ENCODE peak calls at places on chromosomes 7 and 10, in ten cellular contexts. M is cardiac fibroblast, V is NB4, I is EH, E is AG09309, S is WERI-Rb-1, L is caudate nucleus, T is IMR-90, R is heart right ventricle, K is thyroid gland. N is an unnamed sample.
A peak's percentile ranks its signal among the peaks of the same experiment; 100 is the strongest.

GRCh38 chr7:44491229-44491628 is 771 bp upstream of the NUDCD3 start:
- DNase-seq in M (no peak), V (no peak), I (no peak), E (no peak), S (no peak), L (no peak), T (no peak), R (no peak), K (no peak), N (no peak)

GRCh38 chr10:128180843-128181242 is 54.6 kb upstream of the MKI67 start:
- DNase-seq in M (no peak), V (peak; percentile 41), I (no peak), E (no peak), S (no peak), L (no peak), T (no peak), R (no peak), K (no peak), N (peak; percentile 26)

GRCh38 chr10:119247550-119247894 is 40.2 kb downstream of the GRK5 start:
- DNase-seq in M (no peak), V (no peak), I (no peak), E (no peak), S (no peak), L (no peak), T (no peak), R (no peak), K (no peak), N (no peak)

GRCh38 chr10:12504176-12504575 is 154.8 kb downstream of the CAMK1D start:
- DNase-seq in M (no peak), V (no peak), I (no peak), E (no peak), S (no peak), L (no peak), T (no peak), R (no peak), K (no peak), N (peak; percentile 77)

GRCh38 chr7:101547022-101547915 is 81.8 kb downstream of the MYL10 start:
- DNase-seq in M (no peak), V (no peak), I (no peak), E (no peak), S (peak; percentile 3), L (no peak), T (no peak), R (no peak), K (no peak), N (peak; percentile 50)

GRCh38 chr10:22332116-22332692 is 11.3 kb downstream of the BMI1 start:
- DNase-seq in M (no peak), V (no peak), I (no peak), E (no peak), S (no peak), L (no peak), T (no peak), R (no peak), K (no peak), N (no peak)

GRCh38 chr10:74994714-74995308 is 116.6 kb upstream of the SAMD8 start:
- DNase-seq in M (no peak), V (no peak), I (no peak), E (no peak), S (no peak), L (no peak), T (no peak), R (no peak), K (no peak), N (no peak)

GRCh38 chr10:117158297-117158696 is 20.2 kb upstream of the VAX1 start:
- DNase-seq in M (no peak), V (no peak), I (no peak), E (no peak), S (no peak), L (no peak), T (no peak), R (no peak), K (no peak), N (no peak)

GRCh38 chr10:48231178-48231577 is 43.3 kb downstream of the FRMPD2 start:
- DNase-seq in M (no peak), V (peak; percentile 15), I (peak; percentile 15), E (no peak), S (no peak), L (no peak), T (no peak), R (no peak), K (no peak), N (no peak)

GRCh38 chr7:73811760-73812168 is 19.0 kb upstream of the CLDN4 start:
- DNase-seq in M (peak; percentile 68), V (peak; percentile 71), I (peak; percentile 75), E (peak; percentile 14), S (peak; percentile 80), L (peak; percentile 4), T (peak; percentile 41), R (peak; percentile 36), K (peak; percentile 72), N (no peak)

N was measured in lower leg skin.